ENCODE peak calls at places on chromosomes 7 and 10, in eight cellular contexts. Z is PC-3, I is GM23248, E is HCT116, P is mesendoderm, A is fibroblast of lung, G is K562, H is astrocyte. F is an unnamed sample.

GRCh38 chr7:151076863-151077704 is 3.5 kb downstream of the FASTK start:
- DNase-seq in Z (peak; percentile 43), I (peak; percentile 49), E (no peak), P (peak; percentile 53), A (no peak), G (peak; percentile 46), H (no peak), F (no peak)

GRCh38 chr10:44279376-44279775 is 105.5 kb downstream of the CXCL12 start:
- DNase-seq in Z (no peak), I (no peak), E (no peak), P (no peak), A (peak; percentile 72), G (no peak), H (peak; percentile 59), F (peak; percentile 3)

GRCh38 chr10:72086466-72087391 is 1.6 kb downstream of the SPOCK2 start:
- DNase-seq in Z (no peak), I (peak; percentile 13), E (no peak), P (peak; percentile 60), A (peak; percentile 58), G (no peak), H (peak; percentile 34), F (no peak)

GRCh38 chr7:26131056-26131589 is 20.9 kb upstream of the NFE2L3 start:
- DNase-seq in Z (no peak), I (no peak), E (no peak), P (no peak), A (no peak), G (no peak), H (no peak), F (no peak)

GRCh38 chr10:86747796-86748581 is 8.4 kb upstream of the BMPR1A start:
- DNase-seq in Z (peak; percentile 7), I (peak; percentile 52), E (no peak), P (no peak), A (no peak), G (no peak), H (no peak), F (no peak)

GRCh38 chr7:78151229-78151628 is 352.7 kb downstream of the PHTF2 start:
- DNase-seq in Z (no peak), I (peak; percentile 94), E (no peak), P (no peak), A (peak; percentile 92), G (no peak), H (peak; percentile 88), F (no peak)

GRCh38 chr7:106071356-106071998 is 40.6 kb downstream of the SYPL1 start:
- DNase-seq in Z (peak; percentile 85), I (no peak), E (no peak), P (peak; percentile 96), A (peak; percentile 19), G (no peak), H (no peak), F (no peak)

GRCh38 chr7:38942431-38943051 is 33.5 kb upstream of the VPS41 start:
- DNase-seq in Z (no peak), I (no peak), E (no peak), P (no peak), A (no peak), G (no peak), H (no peak), F (no peak)

GRCh38 chr10:80515941-80516340 is 21.8 kb upstream of the SH2D4B start:
- DNase-seq in Z (no peak), I (no peak), E (no peak), P (no peak), A (no peak), G (no peak), H (no peak), F (no peak)

GRCh38 chr10:129629911-129630310 is 162.9 kb downstream of the MGMT start:
- DNase-seq in Z (no peak), I (no peak), E (no peak), P (no peak), A (no peak), G (no peak), H (no peak), F (no peak)

GRCh38 chr7:47581442-47581820 is 480 bp downstream of the TNS3 start:
- DNase-seq in Z (peak; percentile 25), I (peak; percentile 42), E (no peak), P (peak; percentile 54), A (no peak), G (no peak), H (no peak), F (no peak)

GRCh38 chr7:47580175-47580701 is 1.7 kb downstream of the TNS3 start:
- DNase-seq in Z (peak; percentile 71), I (peak; percentile 36), E (no peak), P (no peak), A (peak; percentile 50), G (no peak), H (no peak), F (no peak)

GRCh38 chr7:47579458-47579857 is 2.5 kb downstream of the TNS3 start:
- DNase-seq in Z (no peak), I (no peak), E (no peak), P (peak; percentile 46), A (no peak), G (no peak), H (no peak), F (no peak)

GRCh38 chr7:47581821-47582747 is at the start of gene TNS3:
- DNase-seq in Z (peak; percentile 57), I (peak; percentile 74), E (no peak), P (peak; percentile 65), A (no peak), G (no peak), H (no peak), F (peak; percentile 47)

GRCh38 chr7:47580811-47581331 is 1.0 kb downstream of the TNS3 start:
- DNase-seq in Z (peak; percentile 44), I (peak; percentile 57), E (no peak), P (peak; percentile 48), A (no peak), G (no peak), H (no peak), F (no peak)
- H3K9ac ChIP-seq in Z (peak overlapping the region; percentile 99), I (peak overlapping the region; percentile 95), E (no peak overlapping the region), P (peak overlapping the region; percentile 74), A (peak overlapping the region; percentile 97), G (no peak overlapping the region), H (peak overlapping the region; percentile 93), F (peak overlapping the region; percentile 37)

DNA sequence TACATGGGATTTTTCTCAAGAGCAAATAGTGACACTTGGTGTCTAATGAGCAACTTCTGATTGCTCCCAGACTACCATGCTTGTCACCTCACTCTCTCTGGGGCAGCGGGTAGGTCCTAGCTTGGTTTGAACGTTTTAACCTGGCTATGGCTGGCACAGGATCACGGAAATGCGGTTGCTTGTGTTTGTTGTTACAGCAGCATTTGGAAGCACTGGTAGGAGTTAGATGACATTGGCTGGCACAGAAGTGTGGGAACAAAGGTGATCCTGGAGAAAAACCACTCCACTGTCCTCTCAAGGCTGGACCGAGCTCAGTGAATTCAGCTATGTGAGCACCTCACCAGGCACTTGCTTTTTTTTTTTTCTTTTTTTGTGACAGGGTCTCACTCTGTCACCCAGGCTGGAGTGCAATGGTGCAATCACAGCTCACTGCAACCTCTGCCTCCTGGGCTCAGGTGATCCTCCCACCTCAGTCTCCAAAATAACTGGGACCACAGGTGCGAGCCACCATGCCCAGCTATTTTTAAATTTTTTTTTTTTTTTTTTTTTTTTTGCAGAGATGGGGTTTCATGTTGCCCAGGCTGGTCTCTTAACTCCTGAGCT is 3.5 kb upstream of the PFKFB3 start:
- DNase-seq in Z (no peak), I (no peak), E (no peak), P (no peak), A (no peak), G (no peak), H (no peak), F (no peak)
- H3K4me2 ChIP-seq in Z (no peak overlapping the region), I (no peak overlapping the region), E (no peak overlapping the region), P (no peak overlapping the region), A (no peak overlapping the region), G (no peak overlapping the region), H (no peak overlapping the region), F (no peak overlapping the region)

DNA sequence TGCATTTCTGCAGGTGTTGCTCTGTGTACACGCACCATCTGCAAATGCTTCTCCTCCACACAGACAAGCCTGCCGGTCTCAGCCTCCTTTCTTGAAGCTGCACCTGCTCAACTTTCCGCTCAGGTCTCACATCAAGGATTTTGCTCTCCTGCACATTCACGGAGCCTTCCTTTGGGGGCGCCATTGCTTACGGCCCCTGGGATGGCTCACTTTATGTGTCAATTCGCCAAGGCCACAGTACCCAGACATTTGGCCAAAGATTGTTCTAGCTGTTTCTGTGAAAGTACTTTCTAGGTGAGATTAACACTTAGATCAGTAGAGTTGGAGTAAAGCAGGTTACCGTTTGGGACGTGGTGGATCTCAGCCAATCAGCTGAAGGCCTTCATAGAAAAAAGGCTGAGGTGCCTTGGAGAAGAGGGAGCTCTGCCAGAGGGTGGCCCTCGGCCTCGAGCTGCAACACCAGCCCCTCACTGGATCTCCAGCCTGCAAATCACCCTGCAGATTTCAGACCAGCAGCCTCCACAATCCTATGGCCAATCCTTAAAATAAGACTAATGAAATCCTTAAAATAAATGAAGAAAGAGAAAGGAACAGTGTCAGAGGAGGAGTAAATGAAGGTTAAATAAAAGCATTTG is 39.9 kb upstream of the PPP2R2D start:
- DNase-seq in Z (no peak), I (no peak), E (no peak), P (no peak), A (no peak), G (no peak), H (no peak), F (no peak)
- H3K79me2 ChIP-seq in Z (no peaks in the 10 kb centered on the region), I (no peaks in the 10 kb centered on the region), E (no peaks in the 10 kb centered on the region), P (no peaks in the 10 kb centered on the region), A (no peaks in the 10 kb centered on the region), G (no peaks in the 10 kb centered on the region), H (no peaks in the 10 kb centered on the region), F (no peaks in the 10 kb centered on the region)

GRCh38 chr10:132251928-132252327 is 55.8 kb downstream of the STK32C start:
- DNase-seq in Z (no peak), I (no peak), E (no peak), P (no peak), A (no peak), G (no peak), H (no peak), F (no peak)

GRCh38 chr10:132250456-132251223 is 57.1 kb downstream of the STK32C start:
- DNase-seq in Z (no peak), I (no peak), E (no peak), P (no peak), A (no peak), G (no peak), H (no peak), F (no peak)

GRCh38 chr10:132254841-132255240 is 52.9 kb downstream of the STK32C start:
- DNase-seq in Z (no peak), I (no peak), E (no peak), P (no peak), A (no peak), G (no peak), H (no peak), F (no peak)

GRCh38 chr10:132253092-132253687 is 54.6 kb downstream of the STK32C start:
- DNase-seq in Z (no peak), I (no peak), E (no peak), P (peak; percentile 74), A (no peak), G (no peak), H (no peak), F (no peak)

GRCh38 chr10:132252412-132252811 is 55.3 kb downstream of the STK32C start:
- DNase-seq in Z (no peak), I (no peak), E (no peak), P (peak; percentile 25), A (no peak), G (peak; percentile 21), H (no peak), F (no peak)
- H3K9ac ChIP-seq in Z (no peak overlapping the region), I (no peak overlapping the region), E (no peak overlapping the region), P (no peak overlapping the region), A (no peak overlapping the region), G (no peak overlapping the region), H (no peak overlapping the region), F (no peak overlapping the region)

DNA sequence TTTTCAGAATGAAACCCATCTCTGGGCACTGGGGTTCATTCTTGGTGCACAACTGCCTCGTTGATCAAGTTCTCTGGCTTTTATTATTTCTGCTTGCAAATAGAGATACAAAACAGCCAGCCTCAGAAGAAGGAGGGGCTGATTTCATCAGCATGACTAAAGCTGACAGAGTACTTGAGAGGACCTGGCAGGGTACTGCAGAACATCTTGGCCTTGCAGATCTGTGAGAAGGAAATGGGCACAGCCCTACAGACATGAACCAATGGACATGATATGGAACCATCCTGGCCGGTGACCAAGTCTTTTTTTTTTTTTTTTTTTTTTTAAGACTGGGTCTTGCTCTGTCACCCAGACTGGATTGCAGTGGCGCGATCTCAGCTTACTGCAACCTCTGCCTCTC is 240.6 kb downstream of the VTI1A start:
- DNase-seq in Z (peak; percentile 54), I (peak; percentile 86), E (no peak), P (peak; percentile 34), A (peak; percentile 36), G (no peak), H (peak; percentile 18), F (peak; percentile 20)
- H3K4me2 ChIP-seq in Z (no peak overlapping the region), I (no peak overlapping the region), E (no peak overlapping the region), P (no peak overlapping the region), A (no peak overlapping the region), G (no peak overlapping the region), H (no peak overlapping the region), F (no peak overlapping the region)